ENCODE peak calls at places on chromosome 16, in nine cellular contexts. One of them, this sample, is unnamed.

GRCh38 chr16:10965440-10966039 is 21.2 kb downstream of the CLEC16A start:
- DNase-seq in adrenal gland: no peak
- DNase-seq in uterus: no peak
- DNase-seq in IMR-90: no peak
- DNase-seq in dorsolateral prefrontal cortex: no peak
- DNase-seq in vagina: no peak
- DNase-seq in esophagus squamous epithelium: no peak
- DNase-seq in transverse colon: no peak
- DNase-seq in sigmoid colon: no peak
- DNase-seq in this sample: no peak

GRCh38 chr16:53085539-53086450 is 31.0 kb downstream of the CHD9 start:
- DNase-seq in adrenal gland: peak
- DNase-seq in esophagus squamous epithelium: no peak
- DNase-seq in transverse colon: no peak
- DNase-seq in dorsolateral prefrontal cortex: peak
- DNase-seq in vagina: no peak
- DNase-seq in IMR-90: no peak
- DNase-seq in uterus: no peak
- DNase-seq in sigmoid colon: no peak
- DNase-seq in this sample: no peak

GRCh38 chr16:85167589-85168537 is 55.6 kb upstream of the CIBAR2 start:
- DNase-seq in esophagus squamous epithelium: no peak
- DNase-seq in adrenal gland: no peak
- DNase-seq in transverse colon: no peak
- DNase-seq in vagina: no peak
- DNase-seq in dorsolateral prefrontal cortex: no peak
- DNase-seq in sigmoid colon: no peak
- DNase-seq in uterus: no peak
- DNase-seq in IMR-90: no peak
- DNase-seq in this sample: no peak

GRCh38 chr16:578870-579405 is 9.2 kb downstream of the PIGQ start:
- DNase-seq in IMR-90: peak
- DNase-seq in adrenal gland: peak
- DNase-seq in sigmoid colon: peak
- DNase-seq in uterus: peak
- DNase-seq in dorsolateral prefrontal cortex: peak
- DNase-seq in transverse colon: peak
- DNase-seq in esophagus squamous epithelium: no peak
- DNase-seq in vagina: no peak
- DNase-seq in this sample: peak

GRCh38 chr16:77805403-77805802 is 17.0 kb downstream of the VAT1L start:
- DNase-seq in uterus: no peak
- DNase-seq in adrenal gland: peak
- DNase-seq in dorsolateral prefrontal cortex: peak
- DNase-seq in vagina: no peak
- DNase-seq in esophagus squamous epithelium: no peak
- DNase-seq in sigmoid colon: no peak
- DNase-seq in IMR-90: no peak
- DNase-seq in transverse colon: no peak
- DNase-seq in this sample: no peak

GRCh38 chr16:51150894-51151320 is at the start of gene SALL1:
- DNase-seq in adrenal gland: no peak
- DNase-seq in esophagus squamous epithelium: no peak
- DNase-seq in transverse colon: no peak
- DNase-seq in sigmoid colon: no peak
- DNase-seq in IMR-90: no peak
- DNase-seq in dorsolateral prefrontal cortex: no peak
- DNase-seq in vagina: no peak
- DNase-seq in uterus: peak
- DNase-seq in this sample: no peak

GRCh38 chr16:19808061-19808621 is 76.5 kb downstream of the GPRC5B start:
- DNase-seq in IMR-90: no peak
- DNase-seq in uterus: no peak
- DNase-seq in esophagus squamous epithelium: no peak
- DNase-seq in dorsolateral prefrontal cortex: no peak
- DNase-seq in sigmoid colon: peak
- DNase-seq in transverse colon: no peak
- DNase-seq in adrenal gland: peak
- DNase-seq in vagina: no peak
- DNase-seq in this sample: no peak

GRCh38 chr16:58236231-58236690 is 38.4 kb upstream of the CSNK2A2 start:
- DNase-seq in adrenal gland: peak
- DNase-seq in uterus: peak
- DNase-seq in transverse colon: peak
- DNase-seq in vagina: no peak
- DNase-seq in sigmoid colon: peak
- DNase-seq in esophagus squamous epithelium: no peak
- DNase-seq in dorsolateral prefrontal cortex: peak
- DNase-seq in IMR-90: peak
- DNase-seq in this sample: peak

GRCh38 chr16:14525021-14525420 is 105.0 kb downstream of the PARN start:
- DNase-seq in vagina: no peak
- DNase-seq in adrenal gland: no peak
- DNase-seq in dorsolateral prefrontal cortex: no peak
- DNase-seq in esophagus squamous epithelium: no peak
- DNase-seq in uterus: no peak
- DNase-seq in IMR-90: no peak
- DNase-seq in transverse colon: no peak
- DNase-seq in sigmoid colon: no peak
- DNase-seq in this sample: no peak

GRCh38 chr16:14525596-14525995 is 104.5 kb downstream of the PARN start:
- DNase-seq in vagina: no peak
- DNase-seq in IMR-90: no peak
- DNase-seq in dorsolateral prefrontal cortex: no peak
- DNase-seq in esophagus squamous epithelium: no peak
- DNase-seq in uterus: no peak
- DNase-seq in adrenal gland: no peak
- DNase-seq in sigmoid colon: no peak
- DNase-seq in transverse colon: no peak
- DNase-seq in this sample: no peak

GRCh38 chr16:14523632-14524031 is 106.4 kb downstream of the PARN start:
- DNase-seq in transverse colon: no peak
- DNase-seq in dorsolateral prefrontal cortex: no peak
- DNase-seq in adrenal gland: no peak
- DNase-seq in vagina: no peak
- DNase-seq in uterus: no peak
- DNase-seq in IMR-90: no peak
- DNase-seq in esophagus squamous epithelium: no peak
- DNase-seq in sigmoid colon: no peak
- DNase-seq in this sample: no peak

GRCh38 chr16:14520753-14521152 is 109.3 kb downstream of the PARN start:
- DNase-seq in esophagus squamous epithelium: no peak
- DNase-seq in sigmoid colon: no peak
- DNase-seq in uterus: no peak
- DNase-seq in transverse colon: no peak
- DNase-seq in dorsolateral prefrontal cortex: no peak
- DNase-seq in IMR-90: no peak
- DNase-seq in adrenal gland: no peak
- DNase-seq in vagina: no peak
- DNase-seq in this sample: no peak

DNA sequence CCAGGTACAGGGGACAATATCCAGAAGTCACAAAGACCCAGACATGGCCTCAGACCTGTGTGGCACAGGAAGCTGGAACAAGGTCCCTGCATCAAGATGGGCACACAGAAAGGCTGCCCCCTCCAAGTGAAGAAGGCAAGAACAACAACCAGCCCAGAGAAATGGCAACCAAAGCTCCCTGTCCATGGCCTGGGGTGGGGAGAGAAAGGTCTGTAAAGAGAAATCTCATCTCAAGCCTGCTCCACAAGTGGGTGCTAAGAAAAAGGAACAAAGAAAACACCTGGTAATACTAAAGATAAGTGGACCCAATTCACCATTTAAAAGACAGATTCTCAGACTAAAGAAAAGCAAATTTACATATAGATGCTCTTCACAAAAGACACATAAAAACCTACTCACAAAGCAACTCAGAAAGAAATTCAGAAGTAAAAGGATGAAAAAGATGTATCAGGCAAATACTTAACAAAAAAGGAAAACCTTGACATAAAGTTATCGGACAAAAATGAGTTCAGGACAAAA is 107.4 kb downstream of the PARN start:
- DNase-seq in IMR-90: no peak
- DNase-seq in transverse colon: no peak
- DNase-seq in esophagus squamous epithelium: no peak
- DNase-seq in vagina: no peak
- DNase-seq in adrenal gland: no peak
- DNase-seq in uterus: no peak
- DNase-seq in sigmoid colon: no peak
- DNase-seq in dorsolateral prefrontal cortex: no peak
- DNase-seq in this sample: no peak
- H3K27ac ChIP-seq in IMR-90: no peak
- H3K27ac ChIP-seq in transverse colon: no peak
- H3K27ac ChIP-seq in esophagus squamous epithelium: no peak
- H3K27ac ChIP-seq in vagina: no peak
- H3K27ac ChIP-seq in adrenal gland: no peak
- H3K27ac ChIP-seq in uterus: no peak
- H3K27ac ChIP-seq in sigmoid colon: no peak
- H3K27ac ChIP-seq in dorsolateral prefrontal cortex: no peak
- H3K27ac ChIP-seq in this sample: no peak

DNA sequence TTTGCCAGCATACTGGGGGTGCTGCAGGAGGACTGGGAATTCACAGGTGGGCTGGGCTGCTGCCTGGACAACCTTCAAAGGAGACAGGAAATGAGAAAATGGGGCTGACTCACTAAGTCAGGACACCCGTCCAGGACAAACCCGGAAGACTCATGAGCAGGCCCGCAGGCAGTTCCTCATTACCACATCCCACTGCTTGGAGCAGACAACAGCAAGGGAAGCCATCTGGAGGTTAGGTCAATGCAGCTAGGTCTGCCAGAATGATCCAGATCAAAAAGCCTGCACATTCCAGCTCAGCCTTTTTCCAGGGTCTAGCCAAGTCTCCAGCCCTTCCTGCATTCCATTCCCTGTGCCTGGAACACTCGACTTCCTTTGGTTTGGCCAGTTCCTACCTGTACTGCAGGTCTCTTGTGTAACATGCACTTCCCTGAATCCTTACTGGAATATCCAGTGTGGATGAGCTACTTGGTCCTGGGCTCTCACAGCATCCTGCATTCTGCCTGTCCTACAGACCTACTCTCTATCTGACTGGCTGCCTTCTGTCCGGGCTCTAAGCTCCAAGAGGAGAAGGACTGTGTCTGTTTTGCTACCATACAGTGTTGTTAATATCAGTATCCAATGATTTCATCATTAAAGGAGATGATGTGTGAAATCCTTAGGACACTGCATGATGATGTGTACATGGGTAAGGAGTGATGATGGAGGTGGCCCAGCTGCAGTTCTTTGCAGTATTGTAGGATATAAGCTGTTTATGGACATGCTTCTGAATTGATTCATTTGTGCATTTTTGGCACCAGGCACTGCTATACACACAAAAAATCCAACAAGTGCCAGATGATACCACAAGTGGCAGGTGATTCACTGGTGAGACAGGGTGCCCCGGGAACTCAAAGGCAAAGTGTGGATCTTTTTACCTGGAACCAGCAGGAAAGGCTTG is 536.7 kb upstream of the CDH11 start:
- DNase-seq in uterus: peak
- DNase-seq in vagina: no peak
- DNase-seq in transverse colon: no peak
- DNase-seq in sigmoid colon: no peak
- DNase-seq in IMR-90: peak
- DNase-seq in adrenal gland: peak
- DNase-seq in dorsolateral prefrontal cortex: peak
- DNase-seq in esophagus squamous epithelium: no peak
- DNase-seq in this sample: no peak
- H3K27ac ChIP-seq in uterus: no peak
- H3K27ac ChIP-seq in vagina: no peak
- H3K27ac ChIP-seq in transverse colon: no peak
- H3K27ac ChIP-seq in sigmoid colon: no peak
- H3K27ac ChIP-seq in IMR-90: peak
- H3K27ac ChIP-seq in adrenal gland: no peak
- H3K27ac ChIP-seq in dorsolateral prefrontal cortex: no peak
- H3K27ac ChIP-seq in esophagus squamous epithelium: peak
- H3K27ac ChIP-seq in this sample: no peak

GRCh38 chr16:81816351-81816750 is 37.3 kb downstream of the PLCG2 start:
- DNase-seq in esophagus squamous epithelium: no peak
- DNase-seq in transverse colon: no peak
- DNase-seq in adrenal gland: no peak
- DNase-seq in dorsolateral prefrontal cortex: no peak
- DNase-seq in uterus: no peak
- DNase-seq in IMR-90: no peak
- DNase-seq in vagina: no peak
- DNase-seq in sigmoid colon: no peak
- DNase-seq in this sample: no peak

GRCh38 chr16:81815429-81815766 is 36.3 kb downstream of the PLCG2 start:
- DNase-seq in vagina: no peak
- DNase-seq in transverse colon: no peak
- DNase-seq in sigmoid colon: no peak
- DNase-seq in dorsolateral prefrontal cortex: no peak
- DNase-seq in uterus: no peak
- DNase-seq in adrenal gland: no peak
- DNase-seq in IMR-90: no peak
- DNase-seq in esophagus squamous epithelium: no peak
- DNase-seq in this sample: no peak

GRCh38 chr16:81817789-81818304 is 38.8 kb downstream of the PLCG2 start:
- DNase-seq in transverse colon: peak
- DNase-seq in IMR-90: no peak
- DNase-seq in uterus: no peak
- DNase-seq in adrenal gland: no peak
- DNase-seq in sigmoid colon: no peak
- DNase-seq in esophagus squamous epithelium: no peak
- DNase-seq in vagina: no peak
- DNase-seq in dorsolateral prefrontal cortex: no peak
- DNase-seq in this sample: no peak

GRCh38 chr16:81817296-81817695 is 38.2 kb downstream of the PLCG2 start:
- DNase-seq in transverse colon: peak
- DNase-seq in vagina: no peak
- DNase-seq in esophagus squamous epithelium: no peak
- DNase-seq in IMR-90: no peak
- DNase-seq in dorsolateral prefrontal cortex: no peak
- DNase-seq in sigmoid colon: no peak
- DNase-seq in uterus: no peak
- DNase-seq in adrenal gland: no peak
- DNase-seq in this sample: no peak

DNA sequence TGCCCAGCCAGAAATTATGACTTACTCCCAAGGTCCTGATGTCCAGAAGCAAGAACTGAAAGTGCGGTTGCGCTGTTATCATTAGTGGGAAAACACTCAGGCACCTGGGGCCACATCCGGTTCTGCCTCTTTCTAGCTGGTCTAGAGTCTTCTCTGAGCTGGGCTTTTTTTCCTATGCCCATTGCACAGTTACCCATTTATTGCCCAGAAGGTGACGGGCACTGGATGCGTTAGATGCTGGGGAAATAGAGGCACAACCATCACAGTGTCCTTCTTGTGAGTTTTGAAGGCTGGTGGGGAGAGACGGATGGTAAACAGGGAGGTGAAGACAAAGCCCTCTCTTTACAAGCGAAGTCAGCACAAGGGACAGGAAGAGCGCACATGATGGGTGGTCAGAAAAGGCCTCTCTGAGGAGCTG is 37.7 kb downstream of the PLCG2 start:
- DNase-seq in vagina: no peak
- DNase-seq in dorsolateral prefrontal cortex: no peak
- DNase-seq in sigmoid colon: no peak
- DNase-seq in esophagus squamous epithelium: no peak
- DNase-seq in transverse colon: peak
- DNase-seq in adrenal gland: no peak
- DNase-seq in IMR-90: no peak
- DNase-seq in uterus: no peak
- DNase-seq in this sample: no peak
- H3K27ac ChIP-seq in vagina: no peak
- H3K27ac ChIP-seq in dorsolateral prefrontal cortex: no peak
- H3K27ac ChIP-seq in sigmoid colon: no peak
- H3K27ac ChIP-seq in esophagus squamous epithelium: no peak
- H3K27ac ChIP-seq in transverse colon: peak
- H3K27ac ChIP-seq in adrenal gland: no peak
- H3K27ac ChIP-seq in IMR-90: no peak
- H3K27ac ChIP-seq in uterus: no peak
- H3K27ac ChIP-seq in this sample: no peak

GRCh38 chr16:86384263-86384649 is 126.1 kb upstream of the FOXF1 start:
- DNase-seq in sigmoid colon: peak
- DNase-seq in uterus: no peak
- DNase-seq in adrenal gland: no peak
- DNase-seq in esophagus squamous epithelium: no peak
- DNase-seq in dorsolateral prefrontal cortex: no peak
- DNase-seq in transverse colon: no peak
- DNase-seq in vagina: no peak
- DNase-seq in IMR-90: no peak
- DNase-seq in this sample: no peak

GRCh38 chr16:86382067-86382773 is 128.1 kb upstream of the FOXF1 start:
- DNase-seq in dorsolateral prefrontal cortex: no peak
- DNase-seq in IMR-90: no peak
- DNase-seq in esophagus squamous epithelium: no peak
- DNase-seq in vagina: no peak
- DNase-seq in transverse colon: no peak
- DNase-seq in adrenal gland: no peak
- DNase-seq in sigmoid colon: no peak
- DNase-seq in uterus: no peak
- DNase-seq in this sample: no peak

GRCh38 chr16:86384980-86385379 is 125.3 kb upstream of the FOXF1 start:
- DNase-seq in vagina: no peak
- DNase-seq in transverse colon: no peak
- DNase-seq in dorsolateral prefrontal cortex: no peak
- DNase-seq in esophagus squamous epithelium: no peak
- DNase-seq in sigmoid colon: no peak
- DNase-seq in IMR-90: no peak
- DNase-seq in adrenal gland: no peak
- DNase-seq in uterus: no peak
- DNase-seq in this sample: no peak

GRCh38 chr16:86382774-86383407 is 127.4 kb upstream of the FOXF1 start:
- DNase-seq in vagina: no peak
- DNase-seq in uterus: no peak
- DNase-seq in transverse colon: no peak
- DNase-seq in dorsolateral prefrontal cortex: no peak
- DNase-seq in IMR-90: no peak
- DNase-seq in adrenal gland: no peak
- DNase-seq in sigmoid colon: peak
- DNase-seq in esophagus squamous epithelium: no peak
- DNase-seq in this sample: no peak

DNA sequence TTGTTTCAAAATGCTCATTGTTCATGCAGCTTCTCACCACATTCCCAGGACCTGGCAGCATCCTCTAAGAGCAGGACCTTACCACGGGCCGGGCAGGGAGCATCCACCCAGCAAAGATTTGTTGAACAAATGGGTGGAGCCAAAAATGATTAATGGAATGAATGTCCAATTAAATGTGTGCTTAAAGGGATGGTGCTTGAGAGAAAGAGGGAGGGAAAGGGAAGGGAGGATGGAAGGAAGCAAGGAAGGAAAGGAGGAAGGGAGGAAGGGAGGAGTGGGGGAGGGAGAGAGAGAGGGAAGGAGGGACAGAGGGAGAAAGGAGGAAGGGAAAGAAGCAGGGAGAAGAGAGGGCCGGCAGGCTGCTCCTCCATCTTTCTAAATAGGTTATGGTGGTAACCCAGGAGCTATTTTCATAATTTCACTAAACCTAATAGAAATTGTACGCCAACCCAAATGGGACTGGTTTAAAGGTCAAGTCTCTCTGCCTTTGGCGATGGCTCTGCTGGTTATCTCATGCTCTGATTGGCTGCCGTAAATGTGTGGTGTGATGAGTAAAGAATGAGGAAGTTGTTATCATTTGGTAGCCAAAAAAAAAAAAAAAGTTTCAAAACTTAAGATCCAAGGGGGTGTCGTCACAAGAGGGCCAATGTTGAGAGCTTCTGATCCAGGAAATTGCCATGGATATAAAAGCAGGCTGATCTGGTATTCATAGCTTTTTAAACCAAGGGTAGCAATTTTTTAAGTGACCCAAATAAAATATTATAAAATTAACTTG is 126.7 kb upstream of the FOXF1 start:
- DNase-seq in dorsolateral prefrontal cortex: no peak
- DNase-seq in esophagus squamous epithelium: no peak
- DNase-seq in sigmoid colon: peak
- DNase-seq in IMR-90: peak
- DNase-seq in adrenal gland: no peak
- DNase-seq in vagina: no peak
- DNase-seq in transverse colon: no peak
- DNase-seq in uterus: no peak
- DNase-seq in this sample: peak
- H3K27ac ChIP-seq in dorsolateral prefrontal cortex: no peak
- H3K27ac ChIP-seq in esophagus squamous epithelium: no peak
- H3K27ac ChIP-seq in sigmoid colon: peak
- H3K27ac ChIP-seq in IMR-90: peak
- H3K27ac ChIP-seq in adrenal gland: no peak
- H3K27ac ChIP-seq in vagina: peak
- H3K27ac ChIP-seq in transverse colon: peak
- H3K27ac ChIP-seq in uterus: peak
- H3K27ac ChIP-seq in this sample: no peak

This sample was measured in tibial artery.